ENCODE peak calls at places on chromosomes 3 and 15, in four cellular contexts. One of them, this sample, is unnamed.

GRCh38 chr3:171747223-171747920 is 62.9 kb downstream of the PLD1 start:
- DNase-seq in fibroblast of the conjunctiva: no peak
- DNase-seq in psoas muscle: no peak
- DNase-seq in stimulated activated CD4-positive, alpha-beta T cell treated with anti-CD3 and anti-CD28 coated beads, Interleukin-1b, Interleukin-23, amount 100 ng/mL, for 1 hour: no peak
- DNase-seq in this sample: no peak

GRCh38 chr3:105708980-105709379 is 159.8 kb downstream of the CBLB start:
- DNase-seq in fibroblast of the conjunctiva: no peak
- DNase-seq in psoas muscle: no peak
- DNase-seq in stimulated activated CD4-positive, alpha-beta T cell treated with anti-CD3 and anti-CD28 coated beads, Interleukin-1b, Interleukin-23, amount 100 ng/mL, for 1 hour: no peak
- DNase-seq in this sample: no peak

GRCh38 chr3:15491143-15491542 is 30.4 kb downstream of the COLQ start:
- DNase-seq in fibroblast of the conjunctiva: no peak
- DNase-seq in psoas muscle: no peak
- DNase-seq in stimulated activated CD4-positive, alpha-beta T cell treated with anti-CD3 and anti-CD28 coated beads, Interleukin-1b, Interleukin-23, amount 100 ng/mL, for 1 hour: no peak
- DNase-seq in this sample: no peak

GRCh38 chr15:81511160-81511559 is 137.1 kb upstream of the TMC3 start:
- DNase-seq in fibroblast of the conjunctiva: no peak
- DNase-seq in psoas muscle: no peak
- DNase-seq in stimulated activated CD4-positive, alpha-beta T cell treated with anti-CD3 and anti-CD28 coated beads, Interleukin-1b, Interleukin-23, amount 100 ng/mL, for 1 hour: no peak
- DNase-seq in this sample: no peak

GRCh38 chr3:53092216-53092615 is 38.0 kb downstream of the RFT1 start:
- DNase-seq in fibroblast of the conjunctiva: no peak
- DNase-seq in psoas muscle: no peak
- DNase-seq in stimulated activated CD4-positive, alpha-beta T cell treated with anti-CD3 and anti-CD28 coated beads, Interleukin-1b, Interleukin-23, amount 100 ng/mL, for 1 hour: no peak
- DNase-seq in this sample: no peak

GRCh38 chr15:49458145-49458544 is 35.1 kb downstream of the FGF7 start:
- DNase-seq in fibroblast of the conjunctiva: no peak
- DNase-seq in psoas muscle: no peak
- DNase-seq in stimulated activated CD4-positive, alpha-beta T cell treated with anti-CD3 and anti-CD28 coated beads, Interleukin-1b, Interleukin-23, amount 100 ng/mL, for 1 hour: no peak
- DNase-seq in this sample: no peak

GRCh38 chr3:143571548-143571947 is 276.7 kb downstream of the SLC9A9 start:
- DNase-seq in fibroblast of the conjunctiva: no peak
- DNase-seq in psoas muscle: no peak
- DNase-seq in stimulated activated CD4-positive, alpha-beta T cell treated with anti-CD3 and anti-CD28 coated beads, Interleukin-1b, Interleukin-23, amount 100 ng/mL, for 1 hour: no peak
- DNase-seq in this sample: no peak

GRCh38 chr3:122343654-122344053 is 18.6 kb downstream of the CSTA start:
- DNase-seq in fibroblast of the conjunctiva: no peak
- DNase-seq in psoas muscle: no peak
- DNase-seq in stimulated activated CD4-positive, alpha-beta T cell treated with anti-CD3 and anti-CD28 coated beads, Interleukin-1b, Interleukin-23, amount 100 ng/mL, for 1 hour: no peak
- DNase-seq in this sample: no peak

GRCh38 chr3:170977911-170978310 is 48.6 kb downstream of the SLC2A2 start:
- DNase-seq in fibroblast of the conjunctiva: peak
- DNase-seq in psoas muscle: no peak
- DNase-seq in stimulated activated CD4-positive, alpha-beta T cell treated with anti-CD3 and anti-CD28 coated beads, Interleukin-1b, Interleukin-23, amount 100 ng/mL, for 1 hour: no peak
- DNase-seq in this sample: no peak

GRCh38 chr15:101035611-101036010 is 116.5 kb downstream of the LRRK1 start:
- DNase-seq in fibroblast of the conjunctiva: no peak
- DNase-seq in psoas muscle: no peak
- DNase-seq in stimulated activated CD4-positive, alpha-beta T cell treated with anti-CD3 and anti-CD28 coated beads, Interleukin-1b, Interleukin-23, amount 100 ng/mL, for 1 hour: no peak
- DNase-seq in this sample: no peak

GRCh38 chr3:25910997-25911396 is 121.1 kb downstream of the OXSM start:
- DNase-seq in fibroblast of the conjunctiva: no peak
- DNase-seq in psoas muscle: no peak
- DNase-seq in stimulated activated CD4-positive, alpha-beta T cell treated with anti-CD3 and anti-CD28 coated beads, Interleukin-1b, Interleukin-23, amount 100 ng/mL, for 1 hour: peak
- DNase-seq in this sample: no peak

GRCh38 chr3:58824285-58824684 is 157.7 kb upstream of the FAM3D start:
- DNase-seq in fibroblast of the conjunctiva: peak
- DNase-seq in psoas muscle: no peak
- DNase-seq in stimulated activated CD4-positive, alpha-beta T cell treated with anti-CD3 and anti-CD28 coated beads, Interleukin-1b, Interleukin-23, amount 100 ng/mL, for 1 hour: no peak
- DNase-seq in this sample: no peak

GRCh38 chr3:139301183-139301582 is 42.6 kb upstream of the MRPS22 start:
- DNase-seq in fibroblast of the conjunctiva: no peak
- DNase-seq in psoas muscle: peak
- DNase-seq in stimulated activated CD4-positive, alpha-beta T cell treated with anti-CD3 and anti-CD28 coated beads, Interleukin-1b, Interleukin-23, amount 100 ng/mL, for 1 hour: no peak
- DNase-seq in this sample: no peak

GRCh38 chr3:10367466-10367865 is 46.6 kb upstream of the SEC13 start:
- DNase-seq in fibroblast of the conjunctiva: no peak
- DNase-seq in psoas muscle: peak
- DNase-seq in stimulated activated CD4-positive, alpha-beta T cell treated with anti-CD3 and anti-CD28 coated beads, Interleukin-1b, Interleukin-23, amount 100 ng/mL, for 1 hour: no peak
- DNase-seq in this sample: no peak